ENCODE peak calls at places on chromosomes 2 and 18, in eight cellular contexts. One of them, this sample, is unnamed.

GRCh38 chr2:167294775-167295140 is 406.5 kb downstream of the XIRP2 start:
- DNase-seq in PC-9: no peak
- DNase-seq in PC-3: peak; percentile 21
- DNase-seq in MM.1S: peak; percentile 41
- DNase-seq in hepatocyte: no peak
- DNase-seq in HCT116: no peak
- DNase-seq in SK-N-SH: no peak
- DNase-seq in Karpas-422: no peak
- DNase-seq in this sample: peak; percentile 40

GRCh38 chr18:24915547-24915946 is 436.4 kb downstream of the ZNF521 start:
- DNase-seq in PC-9: no peak
- DNase-seq in PC-3: peak; percentile 68
- DNase-seq in MM.1S: no peak
- DNase-seq in hepatocyte: no peak
- DNase-seq in HCT116: no peak
- DNase-seq in SK-N-SH: no peak
- DNase-seq in Karpas-422: no peak
- DNase-seq in this sample: peak; percentile 72

GRCh38 chr2:233165895-233166661 is 85.4 kb upstream of the ATG16L1 start:
- DNase-seq in PC-9: peak; percentile 99
- DNase-seq in PC-3: peak; percentile 84
- DNase-seq in MM.1S: no peak
- DNase-seq in hepatocyte: peak; percentile 31
- DNase-seq in HCT116: no peak
- DNase-seq in SK-N-SH: peak; percentile 36
- DNase-seq in Karpas-422: no peak
- DNase-seq in this sample: peak; percentile 11

GRCh38 chr18:58054041-58054733 is 10.2 kb downstream of the NEDD4L start:
- DNase-seq in PC-9: no peak
- DNase-seq in PC-3: peak; percentile 10
- DNase-seq in MM.1S: peak; percentile 41
- DNase-seq in hepatocyte: peak; percentile 24
- DNase-seq in HCT116: no peak
- DNase-seq in SK-N-SH: no peak
- DNase-seq in Karpas-422: no peak
- DNase-seq in this sample: peak; percentile 43

GRCh38 chr2:3476386-3477033 is 42.8 kb downstream of the ADI1 start:
- DNase-seq in PC-9: no peak
- DNase-seq in PC-3: no peak
- DNase-seq in MM.1S: no peak
- DNase-seq in hepatocyte: no peak
- DNase-seq in HCT116: no peak
- DNase-seq in SK-N-SH: no peak
- DNase-seq in Karpas-422: no peak
- DNase-seq in this sample: no peak

GRCh38 chr2:141468746-141469145 is 662.1 kb downstream of the LRP1B start:
- DNase-seq in PC-9: no peak
- DNase-seq in PC-3: peak; percentile 38
- DNase-seq in MM.1S: no peak
- DNase-seq in hepatocyte: peak; percentile 22
- DNase-seq in HCT116: no peak
- DNase-seq in SK-N-SH: no peak
- DNase-seq in Karpas-422: no peak
- DNase-seq in this sample: no peak

GRCh38 chr18:52334896-52335295 is 5.1 kb upstream of the DCC start:
- DNase-seq in PC-9: no peak
- DNase-seq in PC-3: peak; percentile 39
- DNase-seq in MM.1S: no peak
- DNase-seq in hepatocyte: no peak
- DNase-seq in HCT116: no peak
- DNase-seq in SK-N-SH: no peak
- DNase-seq in Karpas-422: no peak
- DNase-seq in this sample: peak; percentile 61

GRCh38 chr18:22171839-22172582 is 2.6 kb downstream of the GATA6 start:
- DNase-seq in PC-9: no peak
- DNase-seq in PC-3: no peak
- DNase-seq in MM.1S: no peak
- DNase-seq in hepatocyte: no peak
- DNase-seq in HCT116: no peak
- DNase-seq in SK-N-SH: no peak
- DNase-seq in Karpas-422: no peak
- DNase-seq in this sample: peak; percentile 54

GRCh38 chr2:85804026-85804425 is 50.2 kb downstream of the ATOH8 start:
- DNase-seq in PC-9: no peak
- DNase-seq in PC-3: no peak
- DNase-seq in MM.1S: no peak
- DNase-seq in hepatocyte: no peak
- DNase-seq in HCT116: no peak
- DNase-seq in SK-N-SH: no peak
- DNase-seq in Karpas-422: no peak
- DNase-seq in this sample: no peak

GRCh38 chr18:32289480-32290075 is 99.7 kb downstream of the MEP1B start:
- DNase-seq in PC-9: peak; percentile 33
- DNase-seq in PC-3: peak; percentile 56
- DNase-seq in MM.1S: peak; percentile 70
- DNase-seq in hepatocyte: peak; percentile 80
- DNase-seq in HCT116: peak; percentile 63
- DNase-seq in SK-N-SH: peak; percentile 70
- DNase-seq in Karpas-422: peak; percentile 87
- DNase-seq in this sample: peak; percentile 75

GRCh38 chr18:51234117-51235010 is 36.9 kb upstream of the MEX3C start:
- DNase-seq in PC-9: no peak
- DNase-seq in PC-3: no peak
- DNase-seq in MM.1S: no peak
- DNase-seq in hepatocyte: no peak
- DNase-seq in HCT116: no peak
- DNase-seq in SK-N-SH: no peak
- DNase-seq in Karpas-422: no peak
- DNase-seq in this sample: peak; percentile 4

GRCh38 chr2:156797832-156798231 is 361.7 kb downstream of the GPD2 start:
- DNase-seq in PC-9: no peak
- DNase-seq in PC-3: no peak
- DNase-seq in MM.1S: no peak
- DNase-seq in hepatocyte: no peak
- DNase-seq in HCT116: no peak
- DNase-seq in SK-N-SH: no peak
- DNase-seq in Karpas-422: no peak
- DNase-seq in this sample: no peak

GRCh38 chr2:235900631-235901030 is 267.6 kb downstream of the GBX2 start:
- DNase-seq in PC-9: no peak
- DNase-seq in PC-3: peak; percentile 30
- DNase-seq in MM.1S: no peak
- DNase-seq in hepatocyte: no peak
- DNase-seq in HCT116: no peak
- DNase-seq in SK-N-SH: no peak
- DNase-seq in Karpas-422: no peak
- DNase-seq in this sample: no peak

GRCh38 chr18:79679552-79680099 is at the start of gene CTDP1:
- DNase-seq in PC-9: peak; percentile 69
- DNase-seq in PC-3: peak; percentile 89
- DNase-seq in MM.1S: peak; percentile 94
- DNase-seq in hepatocyte: peak; percentile 98
- DNase-seq in HCT116: peak; percentile 81
- DNase-seq in SK-N-SH: peak; percentile 94
- DNase-seq in Karpas-422: peak; percentile 99
- DNase-seq in this sample: peak; percentile 98

GRCh38 chr2:164849506-164849905 is 7.9 kb upstream of the COBLL1 start:
- DNase-seq in PC-9: no peak
- DNase-seq in PC-3: no peak
- DNase-seq in MM.1S: no peak
- DNase-seq in hepatocyte: no peak
- DNase-seq in HCT116: no peak
- DNase-seq in SK-N-SH: no peak
- DNase-seq in Karpas-422: no peak
- DNase-seq in this sample: no peak

GRCh38 chr2:12504443-12504842 is 212.3 kb upstream of the TRIB2 start:
- DNase-seq in PC-9: no peak
- DNase-seq in PC-3: peak; percentile 66
- DNase-seq in MM.1S: peak; percentile 11
- DNase-seq in hepatocyte: no peak
- DNase-seq in HCT116: no peak
- DNase-seq in SK-N-SH: no peak
- DNase-seq in Karpas-422: no peak
- DNase-seq in this sample: peak; percentile 66

GRCh38 chr2:212646698-212647097 is 108.1 kb upstream of the ERBB4 start:
- DNase-seq in PC-9: peak; percentile 3
- DNase-seq in PC-3: peak; percentile 94
- DNase-seq in MM.1S: no peak
- DNase-seq in hepatocyte: no peak
- DNase-seq in HCT116: no peak
- DNase-seq in SK-N-SH: no peak
- DNase-seq in Karpas-422: no peak
- DNase-seq in this sample: peak; percentile 92

DNA sequence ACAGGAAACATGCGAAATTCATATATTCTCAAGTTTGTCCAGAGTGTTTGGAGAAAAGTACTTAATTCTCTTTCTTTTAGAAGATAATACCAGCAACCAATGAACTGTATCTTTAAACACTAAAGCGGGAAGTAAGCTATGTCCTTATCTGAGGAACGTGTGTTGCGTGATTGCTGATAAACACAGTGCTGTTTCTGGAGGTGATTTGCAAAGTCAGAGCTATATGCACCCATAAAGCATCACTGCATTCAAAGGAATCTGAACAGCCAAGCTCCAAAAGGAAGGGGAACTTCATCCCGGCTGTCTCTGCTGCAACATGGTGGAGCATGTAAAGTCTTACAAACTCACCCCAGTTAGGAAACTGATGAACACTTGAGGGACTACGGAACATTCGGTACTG is 271.7 kb upstream of the FN1 start:
- DNase-seq in PC-9: no peak
- DNase-seq in PC-3: no peak
- DNase-seq in MM.1S: no peak
- DNase-seq in hepatocyte: no peak
- DNase-seq in HCT116: no peak
- DNase-seq in SK-N-SH: no peak
- DNase-seq in Karpas-422: no peak
- DNase-seq in this sample: no peak
- H3K9me2 ChIP-seq in PC-9: no peaks in the 10 kb centered on the region
- H3K9me2 ChIP-seq in PC-3: peaks cover 5% of the 10 kb centered on the region
- H3K9me2 ChIP-seq in MM.1S: no peaks in the 10 kb centered on the region
- H3K9me2 ChIP-seq in hepatocyte: no peaks in the 10 kb centered on the region
- H3K9me2 ChIP-seq in HCT116: no peaks in the 10 kb centered on the region
- H3K9me2 ChIP-seq in SK-N-SH: no peaks in the 10 kb centered on the region
- H3K9me2 ChIP-seq in Karpas-422: no peaks in the 10 kb centered on the region
- H3K9me2 ChIP-seq in this sample: no peaks in the 10 kb centered on the region

DNA sequence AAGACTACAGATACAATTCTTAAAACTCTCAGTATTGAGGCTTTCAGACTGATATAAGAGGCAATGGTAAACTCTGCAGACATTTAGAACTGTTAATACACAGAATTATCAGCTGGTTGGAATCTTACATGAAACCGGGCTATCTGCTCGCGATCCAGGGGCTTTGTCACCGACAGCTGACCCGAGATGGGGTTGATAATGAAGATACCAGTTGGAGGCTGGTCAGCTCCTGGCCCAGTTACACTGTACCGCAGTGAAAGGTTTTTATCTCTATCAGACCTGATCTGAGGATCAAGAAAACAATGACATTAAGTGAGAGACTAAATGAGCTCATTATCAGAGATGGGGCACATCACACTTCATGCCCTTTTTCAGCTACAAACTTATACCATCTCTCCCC is 167.3 kb downstream of the CDH2 start:
- DNase-seq in PC-9: no peak
- DNase-seq in PC-3: no peak
- DNase-seq in MM.1S: no peak
- DNase-seq in hepatocyte: no peak
- DNase-seq in HCT116: no peak
- DNase-seq in SK-N-SH: no peak
- DNase-seq in Karpas-422: no peak
- DNase-seq in this sample: no peak
- H3K4me3 ChIP-seq in PC-9: no peak overlapping the region
- H3K4me3 ChIP-seq in PC-3: no peak overlapping the region
- H3K4me3 ChIP-seq in MM.1S: no peak overlapping the region
- H3K4me3 ChIP-seq in hepatocyte: no peak overlapping the region
- H3K4me3 ChIP-seq in HCT116: no peak overlapping the region
- H3K4me3 ChIP-seq in SK-N-SH: no peak overlapping the region
- H3K4me3 ChIP-seq in Karpas-422: no peak overlapping the region
- H3K4me3 ChIP-seq in this sample: no peak overlapping the region

GRCh38 chr2:204203704-204204103 is 267.1 kb downstream of the ICOS start:
- DNase-seq in PC-9: no peak
- DNase-seq in PC-3: no peak
- DNase-seq in MM.1S: no peak
- DNase-seq in hepatocyte: peak; percentile 11
- DNase-seq in HCT116: no peak
- DNase-seq in SK-N-SH: no peak
- DNase-seq in Karpas-422: no peak
- DNase-seq in this sample: no peak

GRCh38 chr2:204207851-204208250 is 271.3 kb downstream of the ICOS start:
- DNase-seq in PC-9: no peak
- DNase-seq in PC-3: no peak
- DNase-seq in MM.1S: no peak
- DNase-seq in hepatocyte: no peak
- DNase-seq in HCT116: no peak
- DNase-seq in SK-N-SH: no peak
- DNase-seq in Karpas-422: no peak
- DNase-seq in this sample: no peak

GRCh38 chr2:204205082-204205481 is 268.5 kb downstream of the ICOS start:
- DNase-seq in PC-9: no peak
- DNase-seq in PC-3: no peak
- DNase-seq in MM.1S: no peak
- DNase-seq in hepatocyte: no peak
- DNase-seq in HCT116: no peak
- DNase-seq in SK-N-SH: no peak
- DNase-seq in Karpas-422: no peak
- DNase-seq in this sample: no peak

GRCh38 chr2:204202253-204202652 is 265.7 kb downstream of the ICOS start:
- DNase-seq in PC-9: no peak
- DNase-seq in PC-3: no peak
- DNase-seq in MM.1S: no peak
- DNase-seq in hepatocyte: no peak
- DNase-seq in HCT116: no peak
- DNase-seq in SK-N-SH: no peak
- DNase-seq in Karpas-422: no peak
- DNase-seq in this sample: no peak

GRCh38 chr2:204205548-204205947 is 269.0 kb downstream of the ICOS start:
- DNase-seq in PC-9: no peak
- DNase-seq in PC-3: no peak
- DNase-seq in MM.1S: no peak
- DNase-seq in hepatocyte: no peak
- DNase-seq in HCT116: no peak
- DNase-seq in SK-N-SH: no peak
- DNase-seq in Karpas-422: no peak
- DNase-seq in this sample: no peak
- H3K9me2 ChIP-seq in PC-9: no peaks in the 10 kb centered on the region
- H3K9me2 ChIP-seq in PC-3: no peaks in the 10 kb centered on the region
- H3K9me2 ChIP-seq in MM.1S: no peaks in the 10 kb centered on the region
- H3K9me2 ChIP-seq in hepatocyte: no peaks in the 10 kb centered on the region
- H3K9me2 ChIP-seq in HCT116: no peaks in the 10 kb centered on the region
- H3K9me2 ChIP-seq in SK-N-SH: no peaks in the 10 kb centered on the region
- H3K9me2 ChIP-seq in Karpas-422: no peaks in the 10 kb centered on the region
- H3K9me2 ChIP-seq in this sample: no peaks in the 10 kb centered on the region

DNA sequence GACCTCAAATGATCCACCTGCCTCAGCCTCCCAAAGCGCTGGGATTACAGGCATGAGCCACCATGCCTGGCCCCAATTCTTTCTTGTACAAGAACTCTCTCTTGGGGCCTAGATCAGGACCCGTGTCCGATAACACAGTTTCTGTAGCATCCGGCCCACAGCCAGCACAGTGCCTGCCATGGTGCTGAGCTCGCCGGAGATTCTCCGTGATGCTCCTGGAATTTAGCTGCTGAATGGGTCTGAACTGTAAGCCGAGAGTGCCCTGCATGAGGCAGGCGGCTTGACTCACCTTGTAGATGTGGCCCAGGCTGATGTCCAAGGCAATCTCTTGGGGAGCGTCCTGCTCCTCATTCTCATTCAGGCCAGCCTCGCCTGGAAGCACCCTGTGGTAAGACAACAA is 53.3 kb upstream of the SEMA4C start:
- DNase-seq in PC-9: no peak
- DNase-seq in PC-3: no peak
- DNase-seq in MM.1S: no peak
- DNase-seq in hepatocyte: no peak
- DNase-seq in HCT116: no peak
- DNase-seq in SK-N-SH: no peak
- DNase-seq in Karpas-422: no peak
- DNase-seq in this sample: no peak
- H3K4me3 ChIP-seq in PC-9: no peak overlapping the region
- H3K4me3 ChIP-seq in PC-3: no peak overlapping the region
- H3K4me3 ChIP-seq in MM.1S: no peak overlapping the region
- H3K4me3 ChIP-seq in hepatocyte: no peak overlapping the region
- H3K4me3 ChIP-seq in HCT116: no peak overlapping the region
- H3K4me3 ChIP-seq in SK-N-SH: no peak overlapping the region
- H3K4me3 ChIP-seq in Karpas-422: no peak overlapping the region
- H3K4me3 ChIP-seq in this sample: no peak overlapping the region